ENCODE peak calls at places on chromosomes 13 and 19, in eight cellular contexts. X is uterus; I is PC-9; C is choroid plexus epithelial cell; U is heart left ventricle; L is colonic mucosa; T is CD8-positive, alpha-beta T cell; B is stomach. V is an unnamed sample.

GRCh38 chr13:106587787-106588186 is 19.9 kb upstream of the ARGLU1 start:
- DNase-seq in L (peak; percentile 29), X (no peak), C (no peak), U (no peak), I (peak; percentile 43), B (no peak), T (no peak), V (no peak)

GRCh38 chr19:1247747-1248453 is 483 bp upstream of the MIDN start:
- DNase-seq in L (peak; percentile 83), I (peak; percentile 77), X (no peak), T (peak; percentile 76), C (peak; percentile 51), U (peak; percentile 90), B (peak; percentile 73), V (peak; percentile 64)

GRCh38 chr19:35715981-35716734 is 1.6 kb upstream of the KMT2B start:
- DNase-seq in B (peak; percentile 66), X (peak; percentile 68), U (no peak), I (peak; percentile 42), L (peak; percentile 73), C (peak; percentile 41), T (peak; percentile 25), V (peak; percentile 39)

GRCh38 chr13:97506511-97506910 is 72.5 kb downstream of the RAP2A start:
- DNase-seq in L (no peak), I (no peak), U (no peak), X (no peak), C (peak; percentile 97), T (no peak), B (no peak), V (peak; percentile 79)

GRCh38 chr19:15231256-15231655 is 992 bp downstream of the EPHX3 start:
- DNase-seq in T (no peak), B (no peak), L (no peak), I (peak; percentile 71), C (no peak), X (no peak), U (no peak), V (no peak)

GRCh38 chr13:114118763-114119123 is 13.7 kb downstream of the RASA3 start:
- DNase-seq in L (no peak), I (no peak), C (peak; percentile 80), T (no peak), X (no peak), B (no peak), U (peak; percentile 29), V (peak; percentile 64)

GRCh38 chr13:23683084-23683483 is 112.9 kb downstream of the TNFRSF19 start:
- DNase-seq in X (no peak), L (no peak), U (no peak), I (no peak), T (no peak), B (no peak), C (no peak), V (no peak)

GRCh38 chr13:26476111-26476743 is 81.3 kb upstream of the WASF3 start:
- DNase-seq in L (no peak), I (no peak), B (no peak), X (peak; percentile 30), C (peak; percentile 66), T (no peak), U (peak; percentile 61), V (peak; percentile 32)

GRCh38 chr13:106619688-106620555 is 52.0 kb upstream of the ARGLU1 start:
- DNase-seq in X (no peak), T (peak; percentile 19), L (peak; percentile 46), I (no peak), C (peak; percentile 84), B (no peak), U (peak; percentile 34), V (peak; percentile 78)

GRCh38 chr13:113291997-113292862 is 4.8 kb upstream of the LAMP1 start:
- DNase-seq in X (peak; percentile 28), U (peak; percentile 37), T (peak; percentile 13), B (no peak), C (peak; percentile 34), L (peak; percentile 31), I (peak; percentile 74), V (no peak)

GRCh38 chr13:23979361-23980159 is 82.3 kb upstream of the C1QTNF9B start:
- DNase-seq in C (peak; percentile 96), L (peak; percentile 74), U (peak; percentile 87), T (peak; percentile 40), B (peak; percentile 73), X (peak; percentile 80), I (no peak), V (peak; percentile 94)

GRCh38 chr13:44575741-44576395 is at the start of gene TSC22D1:
- DNase-seq in L (peak; percentile 65), T (peak; percentile 68), I (no peak), X (peak; percentile 42), U (peak; percentile 47), C (peak; percentile 71), B (peak; percentile 51), V (peak; percentile 63)

GRCh38 chr13:98041081-98041820 is 87.8 kb downstream of the IPO5 start:
- DNase-seq in U (no peak), T (no peak), I (no peak), B (no peak), C (no peak), L (no peak), X (no peak), V (no peak)

GRCh38 chr13:43805071-43805468 is 18.3 kb upstream of the ENOX1 start:
- DNase-seq in C (peak; percentile 94), L (no peak), I (peak; percentile 74), X (no peak), T (no peak), U (no peak), B (no peak), V (peak; percentile 73)

GRCh38 chr13:111179908-111180756 is 65.0 kb downstream of the ARHGEF7 start:
- DNase-seq in C (no peak), B (no peak), I (peak; percentile 12), L (no peak), T (no peak), U (no peak), X (no peak), V (no peak)

GRCh38 chr13:71754407-71754974 is 112.5 kb downstream of the DACH1 start:
- DNase-seq in B (no peak), I (no peak), T (no peak), C (peak; percentile 30), L (no peak), X (peak; percentile 19), U (peak; percentile 35), V (no peak)

GRCh38 chr19:57682226-57682766 is 519 bp downstream of the ZNF551 start:
- DNase-seq in B (no peak), L (no peak), U (no peak), C (peak; percentile 14), T (no peak), I (no peak), X (no peak), V (no peak)

GRCh38 chr19:37906868-37907734 is at the start of gene SIPA1L3:
- DNase-seq in T (peak; percentile 93), U (peak; percentile 95), X (peak; percentile 93), L (peak; percentile 96), C (peak; percentile 97), B (peak; percentile 97), I (peak; percentile 88), V (peak; percentile 96)

GRCh38 chr13:51148952-51149573 is 38.0 kb upstream of the C13orf42 start:
- DNase-seq in C (peak; percentile 88), U (no peak), L (no peak), T (no peak), B (no peak), I (peak; percentile 42), X (peak; percentile 38), V (peak; percentile 77)

GRCh38 chr19:6721773-6722172 is 1.3 kb upstream of the C3 start:
- DNase-seq in L (no peak), C (no peak), U (no peak), B (no peak), T (no peak), X (no peak), I (no peak), V (no peak)

DNA sequence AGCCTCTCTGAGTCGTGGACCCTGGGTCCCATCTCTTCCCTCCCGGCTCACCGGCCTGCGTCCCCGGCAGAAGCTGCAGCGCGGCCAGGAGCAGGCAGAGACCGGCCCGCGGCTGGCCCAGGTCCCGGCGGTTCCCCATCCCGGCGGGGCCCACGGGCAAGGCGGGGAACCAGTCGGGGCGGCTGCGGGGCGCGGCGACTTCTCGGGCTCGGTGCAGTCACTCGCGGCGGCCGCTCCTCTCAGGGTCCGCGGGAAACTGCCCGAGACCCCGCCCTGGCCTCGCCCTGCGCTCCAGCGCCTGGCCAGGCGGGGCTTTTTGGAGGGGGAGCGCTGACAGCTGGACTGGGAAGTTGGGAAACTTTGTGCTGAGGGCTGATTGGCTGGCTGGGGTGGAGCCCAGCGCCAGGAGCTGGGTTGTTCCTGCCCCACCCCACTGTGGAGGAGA is at the start of gene COL5A3:
- DNase-seq in U (peak; percentile 81), I (no peak), T (no peak), X (peak; percentile 76), B (peak; percentile 27), C (peak; percentile 18), L (peak; percentile 60), V (peak; percentile 60)
- H3K4me3 ChIP-seq in U (peak within 1 kb of the TSS; percentile 33), I (no peak within 1 kb of the TSS), T (no peak within 1 kb of the TSS), X (peak within 1 kb of the TSS; percentile 35), B (peak within 1 kb of the TSS; percentile 41), C (peak within 1 kb of the TSS; percentile 22), L (peak within 1 kb of the TSS; percentile 20), V (peak within 1 kb of the TSS; percentile 43)

GRCh38 chr13:81017525-81018152 is 676.7 kb upstream of the SPRY2 start:
- DNase-seq in T (no peak), X (no peak), L (no peak), B (no peak), U (no peak), I (no peak), C (peak; percentile 76), V (peak; percentile 81)
- TF ChIP-seq CTCF in T (no peak), X (peak; percentile 38), L (peak; percentile 54), B (no peak), U (peak; percentile 68), I (peak; percentile 70), C (peak; percentile 61), V (peak; percentile 52)

DNA sequence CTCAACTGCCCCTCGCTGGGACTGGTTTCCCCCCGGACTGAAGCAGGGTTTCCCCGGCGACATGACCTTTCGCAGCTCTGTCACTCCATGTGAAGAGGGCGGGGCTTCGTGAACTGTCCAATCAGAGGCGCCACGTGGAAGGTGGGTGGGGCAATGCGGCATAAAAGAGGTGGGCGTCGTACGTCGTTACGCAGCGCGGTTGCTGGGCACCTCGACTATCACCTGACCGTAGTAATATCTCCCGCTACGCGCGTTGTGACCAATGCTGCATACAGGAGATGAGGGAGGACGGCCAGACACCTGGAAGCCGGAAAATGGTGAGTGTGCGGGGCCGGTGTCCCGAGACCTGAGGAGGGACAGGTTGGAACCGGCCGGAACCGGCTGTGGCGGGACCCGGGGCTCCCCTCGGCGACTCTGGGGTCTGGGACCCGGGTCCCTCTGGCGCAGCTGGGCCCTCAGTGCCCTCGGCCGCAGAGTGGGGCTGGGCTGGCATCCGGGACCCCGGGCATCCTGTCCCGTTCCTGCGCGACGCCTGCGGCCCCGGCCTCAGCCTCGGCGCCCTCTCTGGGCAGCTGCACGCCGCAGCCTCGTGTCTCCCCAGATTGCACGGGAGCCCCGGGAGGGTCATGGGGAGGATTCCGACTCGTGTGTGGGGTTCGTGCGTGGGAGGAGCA is 32.1 kb downstream of the ZNF136 start:
- DNase-seq in X (peak; percentile 67), U (peak; percentile 92), I (no peak), T (peak; percentile 77), L (peak; percentile 93), C (peak; percentile 79), B (peak; percentile 90), V (peak; percentile 57)
- H3K4me3 ChIP-seq in X (peak overlapping the region; percentile 51), U (peak overlapping the region; percentile 75), I (no peak overlapping the region), T (peak overlapping the region; percentile 61), L (peak overlapping the region; percentile 60), C (peak overlapping the region; percentile 65), B (peak overlapping the region; percentile 68), V (peak overlapping the region; percentile 48)

DNA sequence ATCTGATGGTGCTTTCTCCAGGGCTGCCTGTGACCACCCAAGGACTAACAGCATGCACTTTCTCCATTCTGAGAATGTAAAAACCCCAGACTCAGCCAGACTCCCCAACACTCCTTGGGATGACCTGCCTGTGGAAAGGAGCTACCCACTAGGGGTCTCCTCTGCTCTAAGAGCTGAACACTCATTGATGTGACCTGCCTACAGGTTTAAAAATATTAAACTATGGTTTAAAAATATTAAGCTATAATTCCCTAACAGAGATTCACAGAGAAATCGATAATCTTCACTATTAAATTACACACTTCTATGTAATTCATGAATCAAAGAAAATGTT is 696.2 kb upstream of the SLITRK5 start:
- DNase-seq in X (no peak), T (no peak), C (peak; percentile 38), U (no peak), L (no peak), I (no peak), B (no peak), V (no peak)
- TF ChIP-seq CTCF in X (no peak), T (no peak), C (peak; percentile 57), U (no peak), L (no peak), I (no peak), B (no peak), V (no peak)